ENCODE peak calls at places on chromosomes 12 and 14, in nine cellular contexts. O, I, P, S, U, D, X, E and B are unnamed samples.
A peak's percentile ranks its signal among the peaks of the same experiment; 100 is the strongest.

GRCh38 chr12:51926718-51927117 is 19.4 kb downstream of the ACVRL1 start:
- DNase-seq in X (peak; percentile 65), I (peak; percentile 77), U (no peak), O (peak; percentile 74), D (peak; percentile 29), P (peak; percentile 77), E (peak; percentile 66), S (peak; percentile 47), B (no peak)

GRCh38 chr14:75334191-75335051 is 55.8 kb downstream of the FOS start:
- DNase-seq in S (no peak), D (no peak), I (peak; percentile 53), P (no peak), X (peak; percentile 42), O (no peak), U (peak; percentile 69), E (peak; percentile 32), B (no peak)

GRCh38 chr12:132244724-132245295 is 84.6 kb downstream of the GALNT9 start:
- DNase-seq in S (no peak), E (no peak), X (no peak), O (no peak), P (no peak), D (no peak), I (no peak), U (no peak), B (no peak)

GRCh38 chr14:71855399-71856036 is 76.7 kb upstream of the RGS6 start:
- DNase-seq in D (peak; percentile 73), U (peak; percentile 68), S (peak; percentile 69), E (peak; percentile 85), X (peak; percentile 76), O (peak; percentile 79), P (peak; percentile 84), I (peak; percentile 73), B (peak; percentile 72)

GRCh38 chr12:110794623-110795280 is 52.0 kb upstream of the CCDC63 start:
- DNase-seq in E (peak; percentile 59), I (peak; percentile 57), S (peak; percentile 65), X (peak; percentile 60), O (peak; percentile 45), D (no peak), U (no peak), P (no peak), B (no peak)

GRCh38 chr12:32379213-32379612 is 20.1 kb upstream of the FGD4 start:
- DNase-seq in I (no peak), E (no peak), P (no peak), O (no peak), S (no peak), X (no peak), D (no peak), U (no peak), B (no peak)

GRCh38 chr14:102778616-102779351 is 1.5 kb downstream of the TRAF3 start:
- DNase-seq in P (no peak), I (no peak), S (no peak), D (no peak), X (peak; percentile 41), O (no peak), E (no peak), U (no peak), B (no peak)

GRCh38 chr12:71071466-71072097 is 86.2 kb downstream of the TSPAN8 start:
- DNase-seq in S (peak; percentile 87), I (no peak), P (no peak), U (no peak), E (no peak), O (no peak), X (peak; percentile 49), D (no peak), B (no peak)

GRCh38 chr12:100474617-100475016 is 951 bp downstream of the NR1H4 start:
- DNase-seq in U (no peak), X (no peak), I (no peak), D (no peak), O (no peak), P (no peak), S (no peak), E (no peak), B (no peak)

GRCh38 chr12:25959069-25959961 is 833 bp downstream of the RASSF8 start:
- DNase-seq in U (peak; percentile 80), E (peak; percentile 88), O (peak; percentile 48), S (peak; percentile 91), I (peak; percentile 31), D (peak; percentile 80), X (peak; percentile 96), P (peak; percentile 54), B (peak; percentile 65)

GRCh38 chr12:113051759-113052158 is 4.8 kb upstream of the DTX1 start:
- DNase-seq in E (no peak), X (no peak), O (no peak), U (no peak), P (no peak), D (no peak), S (no peak), I (no peak), B (no peak)

DNA sequence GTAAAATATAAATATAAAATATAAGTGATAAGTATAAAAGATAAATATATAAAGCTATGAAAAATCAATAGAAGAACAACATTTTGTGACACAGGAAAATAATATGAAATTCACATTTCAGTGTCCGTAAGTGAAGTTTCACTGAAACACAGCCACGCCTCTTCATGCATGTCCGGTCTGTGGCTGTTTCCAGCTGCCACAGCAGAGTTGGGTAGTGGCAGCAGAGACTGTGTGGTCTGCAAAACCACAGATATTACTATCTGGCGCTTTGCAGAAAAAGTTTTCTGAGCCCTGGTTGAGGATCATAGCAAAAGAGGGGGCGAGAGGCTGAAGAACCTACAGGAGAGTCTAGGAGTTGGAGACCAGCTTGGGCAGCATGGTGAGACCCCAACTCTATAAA is 777 bp downstream of the SERPINA4 start:
- DNase-seq in O (no peak), U (no peak), I (no peak), E (no peak), D (no peak), X (no peak), P (no peak), S (no peak), B (no peak)
- H3K4me3 ChIP-seq in O (no peak overlapping the region), U (no peak overlapping the region), I (no peak overlapping the region), E (no peak overlapping the region), D (no peak overlapping the region), X (no peak overlapping the region), P (no peak overlapping the region), S (no peak overlapping the region), B (no peak overlapping the region)

GRCh38 chr12:89384050-89384749 is 31.9 kb upstream of the DUSP6 start:
- DNase-seq in X (peak; percentile 91), P (peak; percentile 63), D (peak; percentile 54), E (peak; percentile 96), O (peak; percentile 73), I (peak; percentile 68), U (no peak), S (peak; percentile 90), B (peak; percentile 48)

GRCh38 chr12:89383235-89384049 is 31.1 kb upstream of the DUSP6 start:
- DNase-seq in O (peak; percentile 41), P (no peak), X (peak; percentile 32), S (peak; percentile 84), I (peak; percentile 23), U (no peak), E (no peak), D (no peak), B (peak; percentile 20)

GRCh38 chr12:89382366-89382765 is 30.1 kb upstream of the DUSP6 start:
- DNase-seq in D (no peak), O (no peak), U (no peak), E (no peak), I (no peak), S (no peak), X (no peak), P (no peak), B (no peak)

GRCh38 chr12:89384750-89385273 is 32.5 kb upstream of the DUSP6 start:
- DNase-seq in D (no peak), X (no peak), I (no peak), U (no peak), E (no peak), S (no peak), P (no peak), O (no peak), B (no peak)

DNA sequence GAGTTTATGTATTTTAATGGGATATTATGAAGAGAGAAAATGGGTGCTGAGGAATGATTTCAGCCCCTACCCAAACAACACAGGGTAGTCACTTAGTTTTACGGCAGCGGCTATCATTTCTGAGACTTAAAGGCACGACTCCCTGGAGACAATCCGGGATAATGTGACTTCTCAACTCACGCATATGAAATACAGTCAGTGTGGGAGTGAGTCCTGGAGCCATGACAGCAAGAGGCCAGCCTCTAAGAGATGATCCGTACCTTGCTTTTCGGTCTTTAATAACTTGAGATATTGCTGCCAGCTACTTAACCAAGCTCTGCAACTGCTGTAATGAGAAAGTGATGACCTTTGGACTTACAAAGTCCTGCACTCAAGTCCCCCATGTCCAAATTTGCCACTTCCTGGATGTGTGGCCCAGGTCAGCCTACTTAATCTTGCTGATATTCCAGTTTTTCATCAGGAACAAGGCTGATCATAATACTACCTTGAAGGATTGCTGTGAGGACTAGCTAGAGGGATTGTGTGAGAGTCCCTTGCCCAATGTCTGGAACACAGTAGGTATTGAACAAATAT is 33.8 kb upstream of the DUSP6 start:
- DNase-seq in U (no peak), S (no peak), E (no peak), I (no peak), P (no peak), D (no peak), O (no peak), X (no peak), B (no peak)
- H3K4me3 ChIP-seq in U (no peak overlapping the region), S (no peak overlapping the region), E (no peak overlapping the region), I (no peak overlapping the region), P (no peak overlapping the region), D (no peak overlapping the region), O (no peak overlapping the region), X (no peak overlapping the region), B (no peak overlapping the region)

DNA sequence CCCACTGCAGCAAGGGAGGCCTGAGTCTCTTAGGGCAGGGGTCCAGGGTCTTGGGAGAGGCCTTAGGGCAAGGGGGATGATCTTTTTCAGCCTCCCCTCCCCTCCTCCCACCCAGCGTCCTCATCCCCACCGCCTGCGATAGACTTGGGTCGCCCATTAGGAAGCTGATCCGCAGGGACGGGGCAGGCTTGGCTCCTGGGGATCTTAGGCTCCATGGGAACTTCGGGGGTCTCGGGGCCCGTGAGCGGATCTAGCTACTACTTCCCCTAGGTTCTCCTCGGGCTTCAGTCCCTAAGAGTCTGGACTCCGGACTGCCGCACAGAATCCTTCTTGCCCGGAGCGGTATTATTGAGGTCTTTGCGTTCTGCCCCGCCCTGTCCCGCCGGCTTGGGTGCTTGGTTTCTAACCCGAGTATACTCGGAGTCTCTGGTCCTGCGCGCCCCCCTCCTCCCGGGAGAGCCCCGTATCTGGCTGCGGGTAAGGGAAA is 2.2 kb upstream of the PTHLH start:
- DNase-seq in D (no peak), X (no peak), I (no peak), P (peak; percentile 25), S (no peak), U (no peak), O (no peak), E (peak; percentile 14), B (peak; percentile 24)
- H3K4me3 ChIP-seq in D (peak overlapping the region; percentile 49), X (peak overlapping the region; percentile 59), I (peak overlapping the region; percentile 13), P (peak overlapping the region; percentile 10), S (peak overlapping the region; percentile 37), U (peak overlapping the region; percentile 36), O (no peak overlapping the region), E (no peak overlapping the region), B (peak overlapping the region; percentile 39)

DNA sequence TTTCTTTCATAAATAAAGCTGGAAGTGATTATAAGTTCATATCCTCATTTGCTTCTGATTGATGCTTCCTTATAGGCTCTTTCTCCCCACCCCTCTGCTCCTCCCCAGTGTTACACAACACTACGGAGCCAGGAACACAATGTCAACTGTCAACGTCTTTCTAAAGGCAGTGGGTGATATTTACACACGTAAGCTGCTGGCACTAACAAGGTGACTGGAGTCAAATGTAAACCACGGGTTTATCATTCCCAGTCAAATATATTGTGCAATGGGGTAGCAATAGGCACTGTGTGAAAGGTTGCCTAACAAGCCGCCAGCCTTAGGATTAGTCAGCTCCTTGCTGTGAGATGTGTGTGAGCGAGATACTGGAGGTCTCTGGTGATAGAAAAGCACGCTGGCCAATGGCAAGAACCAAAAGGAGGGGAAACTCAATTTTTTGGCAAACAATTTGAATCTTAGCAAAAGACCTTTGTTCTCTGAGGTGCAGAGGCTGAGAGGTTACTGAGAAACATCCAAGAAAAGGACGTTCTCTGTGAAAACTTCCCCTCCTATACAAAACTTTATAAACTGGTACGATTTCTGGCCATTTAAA is 22.1 kb upstream of the HECTD1 start:
- DNase-seq in X (peak; percentile 98), O (peak; percentile 87), P (peak; percentile 90), U (peak; percentile 93), S (peak; percentile 99), E (peak; percentile 99), I (peak; percentile 79), D (peak; percentile 93), B (peak; percentile 70)
- H3K4me3 ChIP-seq in X (peak overlapping the region; percentile 60), O (no peak overlapping the region), P (no peak overlapping the region), U (peak overlapping the region; percentile 5), S (peak overlapping the region; percentile 33), E (no peak overlapping the region), I (no peak overlapping the region), D (peak overlapping the region; percentile 42), B (peak overlapping the region; percentile 1)